ENCODE peak calls at places on chromosomes 13 and 19, in six cellular contexts. N is K562, R is adipocyte, X is T-cell, E is caudate nucleus, I is GM20000. K is an unnamed sample.

GRCh38 chr19:33501957-33502356 is 19.6 kb downstream of the PEPD start:
- DNase-seq in N (no peak), R (no peak), X (no peak), E (no peak), I (no peak), K (no peak)

GRCh38 chr19:51600940-51601575 is 29.1 kb downstream of the SIGLEC5 start:
- DNase-seq in N (no peak), R (no peak), X (no peak), E (no peak), I (peak; percentile 68), K (no peak)

GRCh38 chr13:113832204-113832603 is 31.7 kb downstream of the GAS6 start:
- DNase-seq in N (no peak), R (no peak), X (no peak), E (no peak), I (no peak), K (no peak)

GRCh38 chr13:91817250-91817649 is 418.8 kb downstream of the GPC5 start:
- DNase-seq in N (peak; percentile 7), R (no peak), X (no peak), E (no peak), I (no peak), K (no peak)

GRCh38 chr13:48235100-48235813 is 2.3 kb downstream of the ITM2B start:
- DNase-seq in N (no peak), R (peak; percentile 69), X (no peak), E (peak; percentile 17), I (peak; percentile 57), K (peak; percentile 6)

GRCh38 chr13:32022292-32022691 is 9.3 kb upstream of the FRY start:
- DNase-seq in N (no peak), R (no peak), X (no peak), E (no peak), I (no peak), K (no peak)

GRCh38 chr19:3801412-3802096 is 15.4 kb upstream of the MATK start:
- DNase-seq in N (no peak), R (peak; percentile 46), X (peak; percentile 61), E (peak; percentile 28), I (no peak), K (no peak)

GRCh38 chr13:108276060-108276459 is 6.5 kb downstream of the TNFSF13B start:
- DNase-seq in N (no peak), R (peak; percentile 25), X (no peak), E (no peak), I (no peak), K (peak; percentile 38)

GRCh38 chr13:93689333-93689732 is 462.7 kb downstream of the GPC6 start:
- DNase-seq in N (no peak), R (no peak), X (no peak), E (no peak), I (no peak), K (no peak)

GRCh38 chr19:6733338-6734095 is 3.9 kb downstream of the GPR108 start:
- DNase-seq in N (peak; percentile 54), R (no peak), X (no peak), E (no peak), I (no peak), K (no peak)

GRCh38 chr13:73870970-73871935 is 263.0 kb downstream of the KLF12 start:
- DNase-seq in N (no peak), R (peak; percentile 91), X (no peak), E (no peak), I (no peak), K (peak; percentile 82)

GRCh38 chr13:60431108-60431700 is 34.2 kb downstream of the TDRD3 start:
- DNase-seq in N (peak; percentile 18), R (peak; percentile 82), X (no peak), E (no peak), I (peak; percentile 19), K (peak; percentile 63)

GRCh38 chr13:30429721-30430694 is 7.7 kb downstream of the UBE2L5 start:
- DNase-seq in N (no peak), R (peak; percentile 83), X (no peak), E (no peak), I (no peak), K (peak; percentile 59)

GRCh38 chr13:48110930-48111721 is 16.2 kb upstream of the MED4 start:
- DNase-seq in N (no peak), R (no peak), X (no peak), E (peak; percentile 6), I (no peak), K (no peak)

GRCh38 chr13:101978546-101979315 is 423.1 kb downstream of the FGF14 start:
- DNase-seq in N (no peak), R (no peak), X (no peak), E (no peak), I (no peak), K (no peak)

GRCh38 chr13:47826481-47826880 is 174.6 kb downstream of the SUCLA2 start:
- DNase-seq in N (no peak), R (peak; percentile 21), X (no peak), E (no peak), I (no peak), K (no peak)

GRCh38 chr13:30224732-30225131 is 82.6 kb downstream of the KATNAL1 start:
- DNase-seq in N (no peak), R (no peak), X (no peak), E (no peak), I (no peak), K (no peak)

GRCh38 chr19:40592170-40592569 is 9.0 kb upstream of the LTBP4 start:
- DNase-seq in N (peak; percentile 47), R (no peak), X (no peak), E (no peak), I (peak; percentile 79), K (peak; percentile 53)

GRCh38 chr13:84591444-84591843 is 709.2 kb upstream of the SLITRK1 start:
- DNase-seq in N (no peak), R (no peak), X (no peak), E (no peak), I (no peak), K (no peak)

GRCh38 chr19:5680083-5680436 is 256 bp downstream of the MICOS13 start:
- DNase-seq in N (no peak), R (peak; percentile 69), X (no peak), E (no peak), I (no peak), K (peak; percentile 28)

GRCh38 chr19:16608290-16608704 is 19.7 kb downstream of the MED26 start:
- DNase-seq in N (no peak), R (peak; percentile 81), X (no peak), E (no peak), I (no peak), K (peak; percentile 76)

GRCh38 chr19:41802770-41803169 is 6.4 kb downstream of the CEACAM3 start:
- DNase-seq in N (no peak), R (no peak), X (no peak), E (no peak), I (no peak), K (no peak)

GRCh38 chr19:17933414-17934129 is 757 bp downstream of the CCDC124 start:
- DNase-seq in N (peak; percentile 15), R (peak; percentile 9), X (no peak), E (no peak), I (peak; percentile 16), K (peak; percentile 29)

K was measured in fibroblast of gingiva.